ENCODE peak calls at places on chromosome 3, in ten cellular contexts. G is hypothalamus; V is iris pigment epithelial cell; T is amniotic stem cell; N is astrocyte of the hippocampus; S is SHP77; X is fibroblast of mammary gland; Q is stimulated activated CD8-positive, alpha-beta memory T cell treated with anti-CD3 and anti-CD28 coated beads, Interleukin-4, amount 100 ng/mL, for 24 hours; B is neural progenitor cell; F is fibroblast of the conjunctiva. K is an unnamed sample.

GRCh38 chr3:52171577-52172261 is 17.5 kb upstream of the POC1A start:
- DNase-seq in G (no peak), V (peak), T (no peak), N (peak), S (no peak), X (peak), Q (no peak), B (no peak), F (peak), K (no peak)

GRCh38 chr3:57918123-57918837 is 89.9 kb upstream of the FLNB start:
- DNase-seq in G (no peak), V (peak), T (peak), N (peak), S (no peak), X (peak), Q (no peak), B (no peak), F (peak), K (no peak)

GRCh38 chr3:156675744-156676466 is 1.5 kb downstream of the TIPARP start:
- DNase-seq in G (no peak), V (peak), T (peak), N (peak), S (peak), X (peak), Q (no peak), B (no peak), F (peak), K (peak)

GRCh38 chr3:166630190-166630589 is 749.9 kb downstream of the ZBBX start:
- DNase-seq in G (no peak), V (no peak), T (no peak), N (no peak), S (no peak), X (no peak), Q (no peak), B (no peak), F (no peak), K (no peak)

GRCh38 chr3:41208507-41208906 is 9.2 kb downstream of the CTNNB1 start:
- DNase-seq in G (no peak), V (no peak), T (no peak), N (no peak), S (no peak), X (no peak), Q (no peak), B (no peak), F (no peak), K (no peak)

GRCh38 chr3:99578339-99578970 is 59.9 kb upstream of the COL8A1 start:
- DNase-seq in G (no peak), V (peak), T (no peak), N (peak), S (no peak), X (peak), Q (no peak), B (no peak), F (no peak), K (no peak)

GRCh38 chr3:179428876-179429548 is 22.3 kb downstream of the GNB4 start:
- DNase-seq in G (no peak), V (no peak), T (no peak), N (no peak), S (no peak), X (no peak), Q (no peak), B (no peak), F (no peak), K (no peak)

GRCh38 chr3:36408146-36408545 is 27.8 kb downstream of the STAC start:
- DNase-seq in G (no peak), V (no peak), T (no peak), N (no peak), S (no peak), X (peak), Q (no peak), B (peak), F (no peak), K (peak)

GRCh38 chr3:53328750-53329149 is 18.6 kb downstream of the DCP1A start:
- DNase-seq in G (no peak), V (peak), T (no peak), N (peak), S (no peak), X (no peak), Q (no peak), B (no peak), F (no peak), K (peak)

K was measured in mesendoderm.